ENCODE peak calls at places on chromosomes 1 and 21, in ten cellular contexts. One of them, this sample, is unnamed.

GRCh38 chr1:184608990-184609389 is 145.7 kb downstream of the EDEM3 start:
- DNase-seq in SJSA1: no peak
- DNase-seq in kidney: no peak
- DNase-seq in aorta: no peak
- DNase-seq in GM23248: no peak
- DNase-seq in CD8-positive, alpha-beta T cell: no peak
- DNase-seq in tibial nerve: no peak
- DNase-seq in small intestine: no peak
- DNase-seq in psoas muscle: no peak
- DNase-seq in stomach: no peak
- DNase-seq in this sample: no peak

GRCh38 chr1:159826436-159827101 is at the start of gene SLAMF8:
- DNase-seq in GM23248: peak; percentile 40
- DNase-seq in CD8-positive, alpha-beta T cell: peak; percentile 79
- DNase-seq in stomach: peak; percentile 48
- DNase-seq in kidney: no peak
- DNase-seq in tibial nerve: no peak
- DNase-seq in psoas muscle: no peak
- DNase-seq in small intestine: peak; percentile 58
- DNase-seq in SJSA1: no peak
- DNase-seq in aorta: no peak
- DNase-seq in this sample: no peak

GRCh38 chr21:42370894-42371654 is 4.7 kb upstream of the TFF1 start:
- DNase-seq in aorta: no peak
- DNase-seq in CD8-positive, alpha-beta T cell: no peak
- DNase-seq in stomach: peak; percentile 52
- DNase-seq in GM23248: no peak
- DNase-seq in SJSA1: no peak
- DNase-seq in kidney: no peak
- DNase-seq in small intestine: no peak
- DNase-seq in tibial nerve: no peak
- DNase-seq in psoas muscle: no peak
- DNase-seq in this sample: no peak

GRCh38 chr1:47325530-47325929 is 8.1 kb upstream of the CMPK1 start:
- DNase-seq in stomach: no peak
- DNase-seq in aorta: no peak
- DNase-seq in tibial nerve: no peak
- DNase-seq in SJSA1: no peak
- DNase-seq in psoas muscle: no peak
- DNase-seq in CD8-positive, alpha-beta T cell: no peak
- DNase-seq in GM23248: no peak
- DNase-seq in small intestine: peak; percentile 85
- DNase-seq in kidney: no peak
- DNase-seq in this sample: no peak

GRCh38 chr1:45585496-45586075 is 1.7 kb downstream of the NASP start:
- DNase-seq in aorta: no peak
- DNase-seq in stomach: no peak
- DNase-seq in CD8-positive, alpha-beta T cell: no peak
- DNase-seq in kidney: no peak
- DNase-seq in GM23248: no peak
- DNase-seq in tibial nerve: no peak
- DNase-seq in SJSA1: no peak
- DNase-seq in small intestine: no peak
- DNase-seq in psoas muscle: no peak
- DNase-seq in this sample: no peak

GRCh38 chr1:201250326-201251011 is 32.8 kb upstream of the PKP1 start:
- DNase-seq in SJSA1: peak; percentile 36
- DNase-seq in tibial nerve: no peak
- DNase-seq in small intestine: no peak
- DNase-seq in kidney: peak; percentile 53
- DNase-seq in GM23248: no peak
- DNase-seq in aorta: no peak
- DNase-seq in stomach: peak; percentile 52
- DNase-seq in CD8-positive, alpha-beta T cell: no peak
- DNase-seq in psoas muscle: no peak
- DNase-seq in this sample: no peak

GRCh38 chr1:97849350-97850339 is 71.2 kb downstream of the DPYD start:
- DNase-seq in aorta: no peak
- DNase-seq in psoas muscle: no peak
- DNase-seq in SJSA1: no peak
- DNase-seq in CD8-positive, alpha-beta T cell: no peak
- DNase-seq in stomach: no peak
- DNase-seq in tibial nerve: no peak
- DNase-seq in kidney: no peak
- DNase-seq in small intestine: peak; percentile 1
- DNase-seq in GM23248: peak; percentile 96
- DNase-seq in this sample: peak; percentile 28

GRCh38 chr1:52461821-52462220 is 57.4 kb downstream of the PRPF38A start:
- DNase-seq in stomach: no peak
- DNase-seq in CD8-positive, alpha-beta T cell: no peak
- DNase-seq in GM23248: no peak
- DNase-seq in aorta: no peak
- DNase-seq in small intestine: no peak
- DNase-seq in kidney: no peak
- DNase-seq in psoas muscle: no peak
- DNase-seq in SJSA1: no peak
- DNase-seq in tibial nerve: no peak
- DNase-seq in this sample: no peak

GRCh38 chr1:35556494-35557117 is 597 bp downstream of the KIAA0319L start:
- DNase-seq in tibial nerve: no peak
- DNase-seq in stomach: no peak
- DNase-seq in CD8-positive, alpha-beta T cell: no peak
- DNase-seq in small intestine: peak; percentile 33
- DNase-seq in aorta: no peak
- DNase-seq in kidney: no peak
- DNase-seq in GM23248: no peak
- DNase-seq in psoas muscle: no peak
- DNase-seq in SJSA1: no peak
- DNase-seq in this sample: no peak

GRCh38 chr1:35557118-35557610 is at the start of gene KIAA0319L:
- DNase-seq in aorta: peak; percentile 96
- DNase-seq in SJSA1: peak; percentile 89
- DNase-seq in psoas muscle: peak; percentile 94
- DNase-seq in tibial nerve: no peak
- DNase-seq in small intestine: peak; percentile 87
- DNase-seq in stomach: peak; percentile 88
- DNase-seq in kidney: peak; percentile 97
- DNase-seq in CD8-positive, alpha-beta T cell: no peak
- DNase-seq in GM23248: peak; percentile 90
- DNase-seq in this sample: peak; percentile 70

GRCh38 chr1:35558374-35559316 is 1.0 kb downstream of the NCDN start:
- DNase-seq in psoas muscle: peak; percentile 55
- DNase-seq in tibial nerve: no peak
- DNase-seq in CD8-positive, alpha-beta T cell: no peak
- DNase-seq in kidney: peak; percentile 71
- DNase-seq in aorta: peak; percentile 71
- DNase-seq in GM23248: peak; percentile 57
- DNase-seq in SJSA1: no peak
- DNase-seq in small intestine: no peak
- DNase-seq in stomach: no peak
- DNase-seq in this sample: peak; percentile 59

GRCh38 chr1:35559317-35559944 is 1.8 kb downstream of the NCDN start:
- DNase-seq in psoas muscle: peak; percentile 47
- DNase-seq in small intestine: no peak
- DNase-seq in kidney: peak; percentile 32
- DNase-seq in SJSA1: no peak
- DNase-seq in aorta: no peak
- DNase-seq in stomach: no peak
- DNase-seq in CD8-positive, alpha-beta T cell: no peak
- DNase-seq in tibial nerve: no peak
- DNase-seq in GM23248: peak; percentile 28
- DNase-seq in this sample: no peak

DNA sequence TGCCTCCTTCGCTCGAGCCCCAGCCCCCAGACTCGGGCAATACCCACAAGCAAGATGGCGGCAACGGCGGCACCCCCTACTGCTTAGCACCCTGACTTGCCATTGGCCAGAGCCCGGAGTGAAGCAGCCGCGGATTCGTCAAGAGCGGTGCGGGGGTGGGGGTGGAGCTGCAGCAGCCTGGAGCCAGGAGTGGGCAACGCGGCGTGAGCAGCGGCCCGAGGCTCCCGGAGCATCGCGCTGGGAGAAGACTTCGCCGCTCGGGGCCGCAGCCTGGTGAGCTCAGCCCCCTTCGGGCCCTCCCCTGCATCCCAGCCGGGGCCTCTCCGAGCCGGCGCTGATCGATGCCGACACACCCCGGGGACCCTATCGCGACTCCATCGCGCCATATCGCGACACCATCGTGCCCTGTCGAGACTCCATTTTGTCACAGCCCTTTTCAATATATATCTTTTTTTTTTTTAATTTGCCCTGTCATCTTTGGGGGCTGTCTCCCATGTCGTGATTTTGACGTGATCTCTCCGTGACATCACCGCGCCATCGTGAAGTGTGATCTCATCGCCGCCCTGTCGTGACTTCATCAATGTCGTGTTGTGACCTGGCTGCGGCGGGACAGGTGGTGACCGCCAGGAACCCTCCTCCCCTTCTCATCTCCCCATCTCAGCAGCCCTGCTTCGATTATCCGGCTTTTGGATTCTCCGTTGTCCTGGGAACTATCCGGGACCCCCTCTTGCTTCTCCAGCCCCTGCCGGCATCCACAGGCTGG is at the start of gene NCDN:
- DNase-seq in GM23248: peak; percentile 99
- DNase-seq in psoas muscle: peak; percentile 98
- DNase-seq in CD8-positive, alpha-beta T cell: peak; percentile 97
- DNase-seq in aorta: peak; percentile 98
- DNase-seq in tibial nerve: peak; percentile 94
- DNase-seq in small intestine: peak; percentile 97
- DNase-seq in kidney: peak; percentile 99
- DNase-seq in stomach: peak; percentile 96
- DNase-seq in SJSA1: peak; percentile 98
- DNase-seq in this sample: peak; percentile 99
- H3K4me1 ChIP-seq in GM23248: peaks cover 25% of the 10 kb centered on the region
- H3K4me1 ChIP-seq in psoas muscle: peaks cover 54% of the 10 kb centered on the region
- H3K4me1 ChIP-seq in CD8-positive, alpha-beta T cell: peaks cover 25% of the 10 kb centered on the region
- H3K4me1 ChIP-seq in aorta: no peaks in the 10 kb centered on the region
- H3K4me1 ChIP-seq in tibial nerve: no peaks in the 10 kb centered on the region
- H3K4me1 ChIP-seq in small intestine: peaks cover 9% of the 10 kb centered on the region
- H3K4me1 ChIP-seq in kidney: peaks cover 18% of the 10 kb centered on the region
- H3K4me1 ChIP-seq in stomach: peaks cover 87% of the 10 kb centered on the region
- H3K4me1 ChIP-seq in SJSA1: peaks cover 19% of the 10 kb centered on the region
- H3K4me1 ChIP-seq in this sample: peaks cover 15% of the 10 kb centered on the region

GRCh38 chr1:20447794-20448193 is 38.2 kb downstream of the CAMK2N1 start:
- DNase-seq in kidney: no peak
- DNase-seq in aorta: no peak
- DNase-seq in SJSA1: no peak
- DNase-seq in psoas muscle: no peak
- DNase-seq in tibial nerve: no peak
- DNase-seq in CD8-positive, alpha-beta T cell: no peak
- DNase-seq in GM23248: no peak
- DNase-seq in small intestine: no peak
- DNase-seq in stomach: no peak
- DNase-seq in this sample: no peak

GRCh38 chr1:20446796-20447195 is 39.2 kb downstream of the CAMK2N1 start:
- DNase-seq in GM23248: peak; percentile 75
- DNase-seq in kidney: no peak
- DNase-seq in small intestine: no peak
- DNase-seq in aorta: no peak
- DNase-seq in psoas muscle: no peak
- DNase-seq in SJSA1: peak; percentile 68
- DNase-seq in stomach: no peak
- DNase-seq in CD8-positive, alpha-beta T cell: no peak
- DNase-seq in tibial nerve: no peak
- DNase-seq in this sample: no peak

GRCh38 chr1:20445956-20446355 is 40.1 kb downstream of the CAMK2N1 start:
- DNase-seq in SJSA1: no peak
- DNase-seq in psoas muscle: no peak
- DNase-seq in CD8-positive, alpha-beta T cell: no peak
- DNase-seq in tibial nerve: no peak
- DNase-seq in aorta: no peak
- DNase-seq in GM23248: no peak
- DNase-seq in stomach: no peak
- DNase-seq in kidney: no peak
- DNase-seq in small intestine: no peak
- DNase-seq in this sample: no peak

GRCh38 chr1:20448626-20449215 is 37.3 kb downstream of the CAMK2N1 start:
- DNase-seq in stomach: no peak
- DNase-seq in kidney: no peak
- DNase-seq in psoas muscle: no peak
- DNase-seq in small intestine: no peak
- DNase-seq in aorta: no peak
- DNase-seq in SJSA1: no peak
- DNase-seq in GM23248: peak; percentile 18
- DNase-seq in CD8-positive, alpha-beta T cell: no peak
- DNase-seq in tibial nerve: no peak
- DNase-seq in this sample: no peak

GRCh38 chr1:20449736-20450311 is 36.2 kb downstream of the CAMK2N1 start:
- DNase-seq in kidney: no peak
- DNase-seq in aorta: no peak
- DNase-seq in CD8-positive, alpha-beta T cell: no peak
- DNase-seq in SJSA1: no peak
- DNase-seq in small intestine: no peak
- DNase-seq in GM23248: peak; percentile 80
- DNase-seq in stomach: no peak
- DNase-seq in tibial nerve: no peak
- DNase-seq in psoas muscle: no peak
- DNase-seq in this sample: no peak
- H3K27ac ChIP-seq in kidney: no peak overlapping the region
- H3K27ac ChIP-seq in aorta: no peak overlapping the region
- H3K27ac ChIP-seq in CD8-positive, alpha-beta T cell: no peak overlapping the region
- H3K27ac ChIP-seq in SJSA1: no peak overlapping the region
- H3K27ac ChIP-seq in small intestine: no peak overlapping the region
- H3K27ac ChIP-seq in GM23248: no peak overlapping the region
- H3K27ac ChIP-seq in stomach: no peak overlapping the region
- H3K27ac ChIP-seq in tibial nerve: no peak overlapping the region
- H3K27ac ChIP-seq in psoas muscle: no peak overlapping the region
- H3K27ac ChIP-seq in this sample: no peak overlapping the region

GRCh38 chr21:36045993-36046392 is 14.3 kb downstream of the SETD4 start:
- DNase-seq in tibial nerve: no peak
- DNase-seq in psoas muscle: no peak
- DNase-seq in GM23248: no peak
- DNase-seq in aorta: no peak
- DNase-seq in SJSA1: no peak
- DNase-seq in small intestine: no peak
- DNase-seq in CD8-positive, alpha-beta T cell: no peak
- DNase-seq in stomach: no peak
- DNase-seq in kidney: no peak
- DNase-seq in this sample: no peak
- H3K36me3 ChIP-seq in tibial nerve: peaks cover 4% of the 10 kb centered on the region
- H3K36me3 ChIP-seq in psoas muscle: peaks cover 96% of the 10 kb centered on the region
- H3K36me3 ChIP-seq in GM23248: peaks cover 46% of the 10 kb centered on the region
- H3K36me3 ChIP-seq in aorta: peaks cover 6% of the 10 kb centered on the region
- H3K36me3 ChIP-seq in SJSA1: peaks cover 74% of the 10 kb centered on the region
- H3K36me3 ChIP-seq in small intestine: peaks cover 19% of the 10 kb centered on the region
- H3K36me3 ChIP-seq in CD8-positive, alpha-beta T cell: peaks cover 43% of the 10 kb centered on the region
- H3K36me3 ChIP-seq in stomach: peaks cover 61% of the 10 kb centered on the region
- H3K36me3 ChIP-seq in kidney: peaks cover 44% of the 10 kb centered on the region
- H3K36me3 ChIP-seq in this sample: peaks cover 68% of the 10 kb centered on the region

GRCh38 chr21:22631066-22631465 is 1632.9 kb downstream of the NCAM2 start:
- DNase-seq in psoas muscle: no peak
- DNase-seq in small intestine: no peak
- DNase-seq in CD8-positive, alpha-beta T cell: no peak
- DNase-seq in kidney: no peak
- DNase-seq in SJSA1: no peak
- DNase-seq in GM23248: no peak
- DNase-seq in stomach: no peak
- DNase-seq in tibial nerve: no peak
- DNase-seq in aorta: no peak
- DNase-seq in this sample: no peak
- H3K4me1 ChIP-seq in psoas muscle: no peaks in the 10 kb centered on the region
- H3K4me1 ChIP-seq in small intestine: no peaks in the 10 kb centered on the region
- H3K4me1 ChIP-seq in CD8-positive, alpha-beta T cell: no peaks in the 10 kb centered on the region
- H3K4me1 ChIP-seq in kidney: no peaks in the 10 kb centered on the region
- H3K4me1 ChIP-seq in SJSA1: no peaks in the 10 kb centered on the region
- H3K4me1 ChIP-seq in GM23248: no peaks in the 10 kb centered on the region
- H3K4me1 ChIP-seq in stomach: no peaks in the 10 kb centered on the region
- H3K4me1 ChIP-seq in tibial nerve: no peaks in the 10 kb centered on the region
- H3K4me1 ChIP-seq in aorta: no peaks in the 10 kb centered on the region
- H3K4me1 ChIP-seq in this sample: no peaks in the 10 kb centered on the region